ENCODE peak calls at places on chromosomes 2 and 18, in six cellular contexts. C is hypothalamus, G is nephron progenitor cell, U is NCI-H345, Y is amniotic stem cell, R is iris pigment epithelial cell. V is an unnamed sample.

GRCh38 chr2:23378496-23378895 is 6.5 kb upstream of the KLHL29 start:
- DNase-seq in G (no peak), R (no peak), U (no peak), C (no peak), Y (no peak), V (no peak)

GRCh38 chr2:223846524-223846923 is 9.1 kb upstream of the AP1S3 start:
- DNase-seq in C (no peak), G (no peak), U (no peak), R (peak; percentile 95), Y (peak; percentile 77), V (no peak)

GRCh38 chr2:69693472-69694450 is 48.2 kb upstream of the ANXA4 start:
- DNase-seq in R (peak; percentile 42), C (no peak), G (no peak), U (no peak), Y (no peak), V (no peak)

GRCh38 chr2:169005080-169005598 is 26.0 kb downstream of the ABCB11 start:
- DNase-seq in Y (no peak), C (no peak), G (no peak), U (no peak), R (no peak), V (no peak)

GRCh38 chr2:38765149-38765548 is 12.9 kb upstream of the GEMIN6 start:
- DNase-seq in Y (no peak), R (peak; percentile 84), G (no peak), C (no peak), U (no peak), V (no peak)

GRCh38 chr18:42087876-42088275 is 132.8 kb downstream of the PIK3C3 start:
- DNase-seq in G (no peak), Y (no peak), U (no peak), R (no peak), C (no peak), V (no peak)

GRCh38 chr2:135755573-135755972 is 13.9 kb downstream of the UBXN4 start:
- DNase-seq in C (no peak), U (no peak), Y (no peak), G (no peak), R (no peak), V (no peak)

GRCh38 chr2:154704991-154705390 is 6.5 kb downstream of the KCNJ3 start:
- DNase-seq in Y (no peak), C (no peak), U (no peak), R (no peak), G (no peak), V (no peak)

GRCh38 chr2:8563814-8564474 is 117.9 kb upstream of the ID2 start:
- DNase-seq in G (no peak), U (no peak), R (no peak), Y (no peak), C (no peak), V (no peak)

GRCh38 chr2:189096769-189097447 is 82.7 kb downstream of the COL5A2 start:
- DNase-seq in U (no peak), Y (peak; percentile 50), G (no peak), R (peak; percentile 96), C (no peak), V (no peak)

GRCh38 chr2:38945931-38946330 is 56.3 kb downstream of the ARHGEF33 start:
- DNase-seq in G (no peak), C (no peak), R (no peak), Y (no peak), U (no peak), V (no peak)

GRCh38 chr2:54605836-54606235 is 117.6 kb upstream of the EML6 start:
- DNase-seq in R (peak; percentile 83), C (no peak), G (no peak), Y (no peak), U (no peak), V (no peak)

GRCh38 chr2:7014201-7014640 is 97.0 kb downstream of the RNF144A start:
- DNase-seq in C (peak; percentile 29), G (no peak), R (peak; percentile 87), Y (no peak), U (no peak), V (no peak)

GRCh38 chr2:10914272-10914693 is 2.5 kb downstream of the KCNF1 start:
- DNase-seq in Y (no peak), G (no peak), U (no peak), C (no peak), R (no peak), V (peak; percentile 42)

GRCh38 chr2:207777124-207777523 is 7.4 kb upstream of the FZD5 start:
- DNase-seq in Y (no peak), U (no peak), C (no peak), R (no peak), G (no peak), V (no peak)

GRCh38 chr2:65130440-65131175 is 702 bp upstream of the RAB1A start:
- DNase-seq in U (peak; percentile 42), R (no peak), C (no peak), G (no peak), Y (no peak), V (no peak)

GRCh38 chr2:16824472-16824871 is 158.8 kb upstream of the CYRIA start:
- DNase-seq in U (no peak), G (no peak), R (no peak), C (no peak), Y (no peak), V (no peak)

GRCh38 chr2:199814845-199815211 is 36.2 kb downstream of the FTCDNL1 start:
- DNase-seq in U (no peak), G (no peak), R (no peak), C (no peak), Y (no peak), V (no peak)

GRCh38 chr2:26772064-26773001 is 8.2 kb downstream of the SLC35F6 start:
- DNase-seq in U (peak; percentile 49), R (peak; percentile 66), G (no peak), Y (no peak), C (peak; percentile 52), V (no peak)

GRCh38 chr2:229642371-229642770 is 72.0 kb downstream of the DNER start:
- DNase-seq in Y (no peak), R (no peak), U (no peak), G (no peak), C (no peak), V (no peak)

GRCh38 chr2:227143895-227144294 is 20.1 kb downstream of the COL4A4 start:
- DNase-seq in G (no peak), Y (no peak), U (no peak), C (no peak), R (no peak), V (no peak)

GRCh38 chr2:47011696-47012095 is 96.1 kb upstream of the MCFD2 start:
- DNase-seq in U (no peak), G (no peak), C (no peak), Y (no peak), R (no peak), V (no peak)

GRCh38 chr2:147495741-147496140 is 349.1 kb upstream of the ACVR2A start:
- DNase-seq in U (no peak), G (no peak), R (no peak), Y (no peak), C (no peak), V (no peak)

GRCh38 chr2:66578067-66578852 is 143.3 kb downstream of the MEIS1 start:
- DNase-seq in U (no peak), R (no peak), C (no peak), Y (no peak), G (peak; percentile 37), V (no peak)

GRCh38 chr18:70154591-70155194 is 50.8 kb downstream of the RTTN start:
- DNase-seq in C (no peak), Y (peak; percentile 52), U (no peak), R (peak; percentile 98), G (no peak), V (no peak)

GRCh38 chr2:132577693-132578092 is 92.3 kb downstream of the LYPD1 start:
- DNase-seq in U (no peak), C (no peak), Y (no peak), R (no peak), G (no peak), V (no peak)

GRCh38 chr2:1561793-1562521 is 148.7 kb downstream of the TPO start:
- DNase-seq in U (no peak), R (no peak), C (no peak), Y (no peak), G (no peak), V (no peak)

GRCh38 chr2:125169764-125170146 is 1144.7 kb downstream of the CNTNAP5 start:
- DNase-seq in Y (no peak), G (no peak), R (no peak), C (no peak), U (no peak), V (no peak)

GRCh38 chr2:241788572-241788971 is 11.9 kb downstream of the GAL3ST2 start:
- DNase-seq in R (no peak), C (no peak), Y (no peak), U (no peak), G (no peak), V (no peak)

GRCh38 chr2:178101321-178102079 is 10.7 kb upstream of the RBM45 start:
- DNase-seq in C (no peak), Y (no peak), U (no peak), G (no peak), R (peak; percentile 6), V (no peak)

GRCh38 chr2:95062716-95063400 is 37.4 kb downstream of the MAL start:
- DNase-seq in U (peak; percentile 71), Y (no peak), R (no peak), C (no peak), G (no peak), V (no peak)

GRCh38 chr2:12448846-12449480 is 267.8 kb upstream of the TRIB2 start:
- DNase-seq in R (peak; percentile 64), Y (no peak), G (no peak), C (no peak), U (no peak), V (no peak)

GRCh38 chr2:200756618-200757321 is 54.9 kb upstream of the BZW1 start:
- DNase-seq in U (no peak), G (no peak), Y (peak; percentile 52), R (peak; percentile 92), C (no peak), V (no peak)

GRCh38 chr18:4351005-4351404 is 104.1 kb downstream of the DLGAP1 start:
- DNase-seq in G (no peak), R (no peak), C (no peak), U (no peak), Y (no peak), V (no peak)

GRCh38 chr2:238462782-238463396 is 36.2 kb downstream of the ASB1 start:
- DNase-seq in C (no peak), U (peak; percentile 41), G (no peak), R (peak; percentile 59), Y (peak; percentile 1), V (peak; percentile 4)

GRCh38 chr18:9475643-9476580 is 599 bp downstream of the RALBP1 start:
- DNase-seq in Y (peak; percentile 12), U (no peak), C (peak; percentile 60), R (peak; percentile 49), G (no peak), V (no peak)

GRCh38 chr18:54102123-54102522 is 122.3 kb downstream of the MBD2 start:
- DNase-seq in R (no peak), Y (no peak), G (no peak), C (no peak), U (no peak), V (no peak)

GRCh38 chr2:149781263-149781808 is 193.8 kb upstream of the MMADHC start:
- DNase-seq in Y (no peak), R (no peak), G (no peak), U (no peak), C (no peak), V (no peak)

GRCh38 chr2:200314976-200315567 is 8.6 kb downstream of the SPATS2L start:
- DNase-seq in Y (no peak), G (no peak), R (peak; percentile 45), U (no peak), C (no peak), V (no peak)

V was measured in NCI-H510A.